ENCODE peak calls at places on chromosomes 3 and 15, in five cellular contexts. L, Q, G, K and V are unnamed samples.
A peak's percentile ranks its signal among the peaks of the same experiment; 100 is the strongest.

GRCh38 chr3:13546667-13547171 is 2.2 kb upstream of the FBLN2 start:
- DNase-seq in Q (no peak), L (peak; percentile 96), G (no peak), K (no peak), V (peak; percentile 71)

GRCh38 chr15:41888662-41889253 is 5.1 kb downstream of the SPTBN5 start:
- DNase-seq in L (no peak), K (no peak), Q (no peak), G (no peak), V (no peak)

GRCh38 chr3:41131224-41131623 is 68.1 kb upstream of the CTNNB1 start:
- DNase-seq in Q (no peak), L (no peak), G (no peak), K (no peak), V (no peak)

GRCh38 chr15:78374436-78375393 is 34.6 kb downstream of the CRABP1 start:
- DNase-seq in L (peak; percentile 41), G (no peak), Q (peak; percentile 90), K (no peak), V (no peak)

GRCh38 chr15:88681610-88682221 is 42.9 kb downstream of the ISG20 start:
- DNase-seq in G (peak; percentile 40), Q (peak; percentile 79), L (no peak), K (no peak), V (peak; percentile 51)

GRCh38 chr3:196197524-196197923 is 13.7 kb downstream of the ZDHHC19 start:
- DNase-seq in K (no peak), Q (no peak), G (no peak), L (no peak), V (peak; percentile 8)

GRCh38 chr15:26667222-26667988 is 105.5 kb downstream of the GABRB3 start:
- DNase-seq in K (no peak), Q (no peak), L (no peak), G (no peak), V (no peak)

GRCh38 chr3:107979538-107979937 is 111.3 kb downstream of the CD47 start:
- DNase-seq in L (no peak), K (no peak), G (no peak), Q (no peak), V (no peak)

GRCh38 chr3:127081001-127081720 is 98.2 kb downstream of the PLXNA1 start:
- DNase-seq in L (no peak), G (no peak), K (no peak), Q (no peak), V (no peak)

GRCh38 chr3:13018039-13018431 is 55.2 kb downstream of the IQSEC1 start:
- DNase-seq in L (no peak), G (no peak), Q (no peak), K (no peak), V (peak; percentile 87)

GRCh38 chr3:197507541-197507940 is 48.2 kb downstream of the BDH1 start:
- DNase-seq in L (no peak), G (no peak), Q (no peak), K (no peak), V (no peak)

GRCh38 chr3:126634803-126635202 is 20.1 kb downstream of the TXNRD3 start:
- DNase-seq in G (no peak), Q (no peak), K (no peak), L (no peak), V (no peak)

GRCh38 chr3:71430941-71431552 is 152.5 kb downstream of the FOXP1 start:
- DNase-seq in L (no peak), K (no peak), G (no peak), Q (no peak), V (no peak)

GRCh38 chr15:58392611-58393161 is 39.1 kb upstream of the LIPC start:
- DNase-seq in L (peak; percentile 62), K (no peak), G (no peak), Q (no peak), V (no peak)

GRCh38 chr3:186109897-186110803 is 1.3 kb upstream of the ETV5 start:
- DNase-seq in Q (no peak), G (peak; percentile 58), K (no peak), L (peak; percentile 37), V (peak; percentile 54)

GRCh38 chr3:177419904-177420601 is 222.8 kb upstream of the TBL1XR1 start:
- DNase-seq in K (no peak), G (no peak), L (no peak), Q (no peak), V (no peak)

GRCh38 chr15:52112203-52112750 is 298 bp downstream of the BCL2L10 start:
- DNase-seq in K (no peak), G (no peak), Q (no peak), L (no peak), V (peak; percentile 82)

GRCh38 chr3:14425574-14426304 is 23.3 kb downstream of the SLC6A6 start:
- DNase-seq in K (no peak), G (no peak), L (no peak), Q (no peak), V (no peak)

GRCh38 chr3:115436767-115437301 is 186.5 kb upstream of the GAP43 start:
- DNase-seq in K (no peak), Q (peak; percentile 1), G (no peak), L (no peak), V (no peak)

GRCh38 chr15:80673561-80674244 is 21.4 kb upstream of the ABHD17C start:
- DNase-seq in L (no peak), Q (no peak), G (no peak), K (no peak), V (no peak)

GRCh38 chr3:172953576-172953975 is 187.5 kb downstream of the SPATA16 start:
- DNase-seq in G (no peak), L (no peak), K (no peak), Q (no peak), V (no peak)

DNA sequence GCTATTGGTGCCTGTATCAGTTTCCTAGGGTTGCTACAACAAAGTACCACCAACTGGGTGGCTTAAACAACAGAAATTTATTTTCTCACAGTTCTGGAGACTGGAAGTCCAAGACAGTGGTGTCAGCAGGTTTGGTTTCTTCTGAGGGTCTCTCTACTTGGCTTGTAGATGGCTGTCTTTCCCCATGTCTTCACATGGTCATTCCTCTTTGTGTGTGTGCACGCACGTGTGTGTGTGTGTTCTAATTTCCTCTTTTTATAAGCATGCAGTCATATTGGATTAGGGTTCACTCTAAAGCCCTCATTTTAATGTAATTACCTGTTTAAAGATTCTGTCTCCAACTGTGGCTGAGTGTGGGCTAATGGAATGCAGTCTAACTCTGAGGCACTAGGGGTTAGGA is 182.5 kb downstream of the SPATA16 start:
- DNase-seq in Q (no peak), G (no peak), K (no peak), L (no peak), V (no peak)
- TF ChIP-seq CHD2 in Q (no peak), G (no peak), K (no peak), L (no peak), V (no peak)

GRCh38 chr15:94079968-94080367 is 151.4 kb upstream of the MCTP2 start:
- DNase-seq in Q (no peak), K (no peak), L (no peak), G (no peak), V (no peak)

GRCh38 chr15:94080989-94081605 is 150.3 kb upstream of the MCTP2 start:
- DNase-seq in K (no peak), L (no peak), G (no peak), Q (no peak), V (no peak)

GRCh38 chr15:94079459-94079858 is 151.9 kb upstream of the MCTP2 start:
- DNase-seq in G (no peak), L (no peak), Q (no peak), K (no peak), V (no peak)

GRCh38 chr15:94081829-94082228 is 149.5 kb upstream of the MCTP2 start:
- DNase-seq in K (no peak), Q (no peak), L (no peak), G (no peak), V (no peak)

GRCh38 chr15:94080416-94080815 is 150.9 kb upstream of the MCTP2 start:
- DNase-seq in L (no peak), K (no peak), G (peak; percentile 47), Q (no peak), V (no peak)
- TF ChIP-seq POLR2AphosphoS5 in L (no peak), K (no peak), G (no peak), Q (no peak), V (no peak)

DNA sequence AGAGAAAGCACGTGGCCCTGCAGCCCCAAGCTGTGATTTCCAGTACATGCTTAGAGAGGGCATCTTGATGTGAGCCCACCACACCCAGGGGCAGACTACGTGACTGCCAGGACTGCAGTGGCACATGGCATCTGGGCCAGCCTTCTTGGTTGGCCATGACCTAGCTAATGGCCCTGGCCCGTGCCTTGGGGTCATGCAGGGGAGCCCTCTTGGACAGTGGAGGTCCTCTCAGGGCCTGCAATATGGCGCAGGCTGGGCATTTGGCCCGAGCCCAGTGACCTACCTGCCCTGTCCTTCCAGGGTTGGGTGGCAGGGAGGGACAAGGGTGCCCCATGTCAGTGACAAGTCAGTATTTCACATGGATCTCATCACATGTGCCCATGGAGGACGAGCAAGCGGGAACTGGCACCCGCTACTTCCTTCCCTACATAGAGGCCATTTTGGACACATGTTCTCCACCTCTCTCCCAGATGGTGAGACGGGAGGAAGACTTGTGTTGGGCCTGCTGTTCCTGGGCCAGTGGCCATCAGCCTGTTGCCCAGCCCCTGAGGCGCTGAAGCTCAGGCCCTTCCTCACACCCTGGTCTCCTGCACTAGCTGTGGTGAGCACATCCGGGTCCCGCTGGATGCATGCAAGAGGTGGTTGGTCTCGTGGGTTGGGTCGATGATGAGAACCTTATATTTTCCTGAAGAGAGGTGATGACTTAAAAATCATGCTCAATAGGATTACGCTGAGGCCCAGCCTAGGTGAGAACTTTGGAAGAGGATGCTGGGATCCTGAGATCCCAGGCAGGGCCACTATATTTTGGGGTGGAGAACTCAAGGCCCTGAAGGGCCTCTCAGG is 195.6 kb downstream of the UBE3A start:
- DNase-seq in Q (no peak), K (no peak), L (no peak), G (no peak), V (no peak)
- TF ChIP-seq CHD2 in Q (no peak), K (no peak), L (no peak), G (no peak), V (no peak)

DNA sequence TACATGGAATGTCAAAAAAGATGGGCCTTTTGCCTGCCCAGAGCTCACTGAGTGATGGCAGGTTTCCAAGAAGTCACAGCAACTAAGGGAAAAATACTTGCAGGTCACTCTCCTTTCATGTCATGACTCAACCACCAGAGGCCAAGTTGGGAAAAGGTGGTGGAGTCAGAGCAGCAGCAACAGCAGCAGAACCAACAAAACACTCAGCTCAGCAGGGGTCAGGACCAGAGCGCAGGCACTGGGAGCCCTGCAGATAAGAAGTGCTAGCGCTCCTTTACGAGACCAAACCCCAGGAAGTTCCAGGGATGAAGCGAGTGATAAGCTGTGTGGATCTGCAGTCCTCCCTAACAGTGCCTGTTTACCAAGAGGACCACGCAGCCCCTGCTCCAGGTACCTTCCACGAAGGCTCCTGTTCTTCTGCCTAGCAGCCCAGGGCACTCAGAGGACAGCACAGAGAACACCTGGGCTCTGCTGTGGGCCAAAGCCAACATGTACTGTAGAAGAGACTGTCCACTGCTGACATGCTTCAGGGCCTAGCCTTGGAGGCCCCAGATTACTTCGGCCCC is 26.0 kb downstream of the POC1A start:
- DNase-seq in G (no peak), K (no peak), L (peak; percentile 92), Q (peak; percentile 84), V (peak; percentile 76)
- TF ChIP-seq POLR2AphosphoS5 in G (no peak), K (no peak), L (peak; percentile 38), Q (no peak), V (no peak)

DNA sequence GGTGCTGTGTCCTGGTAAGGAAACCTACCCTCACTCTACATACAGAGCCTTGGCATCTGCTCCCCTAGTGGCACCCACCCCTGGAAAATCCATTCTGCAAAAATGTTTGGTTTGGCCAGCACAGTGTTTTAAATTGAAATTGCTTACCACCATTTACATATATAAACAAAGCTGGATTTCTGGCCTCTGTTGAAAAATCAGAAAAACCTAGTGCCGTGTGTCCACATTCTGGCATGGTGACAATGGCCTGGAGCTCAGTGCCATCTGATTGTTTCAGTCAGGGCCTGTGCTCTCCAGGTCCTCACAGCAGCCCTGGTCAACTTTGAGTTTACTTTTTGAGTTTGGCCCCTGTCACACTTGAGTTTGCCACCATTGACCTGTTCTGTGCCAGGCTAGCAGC is 2.9 kb upstream of the IL17RC start:
- DNase-seq in Q (no peak), L (no peak), G (no peak), K (no peak), V (peak; percentile 45)
- TF ChIP-seq CHD2 in Q (no peak), L (no peak), G (no peak), K (no peak), V (no peak)